ENCODE peak calls at places on chromosomes 7 and 10, in five cellular contexts. Z, V, Q, D and M are unnamed samples.

GRCh38 chr7:70833726-70834125 is 298.2 kb upstream of the GALNT17 start:
- DNase-seq in Q (peak; percentile 34), D (peak; percentile 95), Z (no peak), V (no peak), M (no peak)

GRCh38 chr10:112115781-112116385 is 67.7 kb downstream of the GPAM start:
- DNase-seq in V (peak; percentile 65), Z (peak; percentile 27), Q (peak; percentile 25), D (no peak), M (no peak)

GRCh38 chr7:132613737-132614136 is 37.5 kb upstream of the PLXNA4 start:
- DNase-seq in V (no peak), D (no peak), Z (no peak), Q (no peak), M (no peak)

GRCh38 chr10:123160311-123160980 is 6.2 kb downstream of the BUB3 start:
- DNase-seq in Z (no peak), D (no peak), V (no peak), Q (no peak), M (no peak)

GRCh38 chr7:138770904-138771303 is 26.9 kb upstream of the TMEM213 start:
- DNase-seq in D (no peak), V (no peak), Q (no peak), Z (no peak), M (no peak)

GRCh38 chr7:31114593-31115343 is 62.7 kb downstream of the ADCYAP1R1 start:
- DNase-seq in V (no peak), D (peak; percentile 54), Q (peak; percentile 64), Z (no peak), M (no peak)

GRCh38 chr10:87844837-87845623 is 18.3 kb downstream of the KLLN start:
- DNase-seq in Z (no peak), D (peak; percentile 77), Q (peak; percentile 46), V (no peak), M (no peak)

GRCh38 chr7:19621740-19622139 is 87.1 kb downstream of the POLR1F start:
- DNase-seq in Z (no peak), Q (no peak), V (no peak), D (no peak), M (no peak)

GRCh38 chr7:87038993-87039716 is 20.3 kb downstream of the ELAPOR2 start:
- DNase-seq in Q (no peak), V (no peak), D (no peak), Z (no peak), M (no peak)

GRCh38 chr10:93597075-93597599 is 3.9 kb downstream of the RBP4 start:
- DNase-seq in V (no peak), D (no peak), Q (no peak), Z (no peak), M (no peak)

GRCh38 chr7:4707134-4707651 is 25.1 kb downstream of the FOXK1 start:
- DNase-seq in V (no peak), Z (no peak), D (peak; percentile 77), Q (no peak), M (no peak)

GRCh38 chr7:23205861-23206510 is 24.1 kb downstream of the NUP42 start:
- DNase-seq in Q (peak; percentile 61), V (peak; percentile 53), D (peak; percentile 10), Z (no peak), M (peak; percentile 40)

GRCh38 chr10:3548702-3549101 is 236.3 kb downstream of the KLF6 start:
- DNase-seq in Z (no peak), D (peak; percentile 47), Q (peak; percentile 18), V (no peak), M (no peak)

GRCh38 chr10:42753507-42754154 is 29.0 kb upstream of the BMS1 start:
- DNase-seq in Q (no peak), V (no peak), D (no peak), Z (no peak), M (peak; percentile 39)

GRCh38 chr7:155353256-155353897 is 55.7 kb downstream of the INSIG1 start:
- DNase-seq in Z (no peak), V (peak; percentile 11), Q (no peak), D (no peak), M (no peak)

GRCh38 chr10:28492093-28492492 is 40.8 kb upstream of the WAC start:
- DNase-seq in D (peak; percentile 16), Z (no peak), Q (no peak), V (no peak), M (no peak)

GRCh38 chr10:76973515-76974289 is 663.9 kb downstream of the KCNMA1 start:
- DNase-seq in D (peak; percentile 31), Q (peak; percentile 9), Z (no peak), V (no peak), M (no peak)

GRCh38 chr10:98340946-98341345 is 73.0 kb upstream of the LOXL4 start:
- DNase-seq in D (peak; percentile 37), Z (no peak), Q (peak; percentile 49), V (no peak), M (no peak)

GRCh38 chr7:40057292-40057691 is 77.1 kb downstream of the MPLKIP start:
- DNase-seq in Q (peak; percentile 46), V (peak; percentile 30), Z (no peak), D (peak; percentile 17), M (peak; percentile 40)

GRCh38 chr10:75910032-75910431 is 478.6 kb downstream of the LRMDA start:
- DNase-seq in Q (peak; percentile 69), D (peak; percentile 21), V (peak; percentile 24), Z (no peak), M (no peak)

GRCh38 chr7:128108641-128109423 is 77.6 kb upstream of the LRRC4 start:
- DNase-seq in V (no peak), D (no peak), Z (no peak), Q (no peak), M (no peak)

GRCh38 chr7:129343099-129343700 is 91.0 kb upstream of the STRIP2 start:
- DNase-seq in V (no peak), Q (peak; percentile 66), Z (no peak), D (peak; percentile 39), M (no peak)

GRCh38 chr10:102196893-102197292 is 29.2 kb upstream of the ELOVL3 start:
- DNase-seq in Q (no peak), V (no peak), Z (no peak), D (peak; percentile 23), M (no peak)

GRCh38 chr7:42956062-42956461 is 23.9 kb downstream of the MRPL32 start:
- DNase-seq in V (no peak), Z (no peak), Q (no peak), D (no peak), M (no peak)
- H3K4me3 ChIP-seq in V (no peak overlapping the region), Z (no peak overlapping the region), Q (no peak overlapping the region), D (no peak overlapping the region), M (no peak overlapping the region)

GRCh38 chr7:1455241-1455939 is 3.9 kb downstream of the MICALL2 start:
- DNase-seq in Q (no peak), V (no peak), Z (no peak), D (no peak), M (no peak)

GRCh38 chr7:1457059-1457948 is 2.0 kb downstream of the MICALL2 start:
- DNase-seq in Q (no peak), Z (no peak), D (no peak), V (no peak), M (no peak)

GRCh38 chr7:1452205-1452604 is 7.1 kb downstream of the MICALL2 start:
- DNase-seq in Z (no peak), D (no peak), Q (no peak), V (no peak), M (no peak)

GRCh38 chr7:1455955-1456354 is 3.3 kb downstream of the MICALL2 start:
- DNase-seq in Z (no peak), Q (no peak), V (no peak), D (no peak), M (no peak)

GRCh38 chr7:1454471-1455065 is 4.7 kb downstream of the MICALL2 start:
- DNase-seq in Z (no peak), Q (peak; percentile 51), V (no peak), D (no peak), M (peak; percentile 86)
- H3K4me1 ChIP-seq in Z (peaks cover 39% of the 10 kb centered on the region), Q (peaks cover 3% of the 10 kb centered on the region), V (peaks cover 9% of the 10 kb centered on the region), D (peaks cover 23% of the 10 kb centered on the region), M (no peaks in the 10 kb centered on the region)

DNA sequence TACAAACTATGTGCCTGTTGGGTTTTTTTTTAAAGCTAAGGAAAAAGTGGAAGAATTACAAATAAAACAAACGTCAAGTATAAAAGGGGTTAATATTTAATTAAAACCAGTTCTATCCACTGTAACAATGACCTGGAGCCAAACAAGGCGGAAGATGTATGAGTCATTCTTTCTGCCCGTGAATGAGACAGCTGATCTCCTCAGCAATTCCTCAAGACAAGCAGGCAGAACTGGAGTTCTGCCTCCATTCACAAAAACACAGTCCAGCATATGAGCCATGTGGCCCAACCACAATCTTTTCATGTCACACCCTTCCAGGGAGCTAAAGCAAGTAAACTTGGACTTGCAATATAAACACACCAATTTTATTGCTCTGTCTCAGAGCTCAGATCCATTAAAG is 8.4 kb downstream of the ETV1 start:
- DNase-seq in Q (peak; percentile 97), Z (peak; percentile 52), D (peak; percentile 99), V (no peak), M (no peak)
- H3K4me3 ChIP-seq in Q (no peak overlapping the region), Z (no peak overlapping the region), D (no peak overlapping the region), V (no peak overlapping the region), M (no peak overlapping the region)

DNA sequence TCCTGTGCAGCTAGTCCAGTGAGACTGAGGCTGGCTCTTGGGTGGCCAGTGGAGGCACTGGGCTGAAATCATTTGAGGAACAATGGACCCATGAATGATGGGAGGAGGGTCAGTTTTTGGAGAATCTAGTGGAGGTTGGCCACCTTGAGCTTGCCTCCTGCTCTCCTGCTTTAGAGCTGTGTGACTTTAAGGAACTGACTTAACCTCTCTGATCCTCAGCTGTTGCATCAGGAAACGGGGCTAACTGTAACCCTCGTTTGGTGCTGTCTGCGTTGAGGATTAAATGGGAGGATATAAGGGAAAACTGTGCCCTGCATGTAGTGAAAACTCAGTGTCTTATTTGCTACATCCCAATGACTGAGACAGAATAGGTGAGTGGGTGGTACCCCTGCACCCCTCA is 115.4 kb upstream of the PPIF start:
- DNase-seq in Q (no peak), D (no peak), V (no peak), Z (no peak), M (no peak)
- H3K4me1 ChIP-seq in Q (peaks cover 5% of the 10 kb centered on the region), D (peaks cover 17% of the 10 kb centered on the region), V (no peaks in the 10 kb centered on the region), Z (no peaks in the 10 kb centered on the region), M (peaks cover 7% of the 10 kb centered on the region)